ENCODE peak calls at places on chromosomes 2 and 18, in nine cellular contexts. B, N, W, O, C, A, T, P and I are unnamed samples.

GRCh38 chr18:525066-525797 is 24.7 kb upstream of the COLEC12 start:
- DNase-seq in B (no peak), N (no peak), W (no peak), O (no peak), C (no peak), A (no peak), T (no peak), P (no peak), I (no peak)

GRCh38 chr2:130245976-130246375 is 47.7 kb upstream of the TUBA3E start:
- DNase-seq in B (no peak), N (no peak), W (no peak), O (no peak), C (no peak), A (no peak), T (no peak), P (no peak), I (no peak)

GRCh38 chr2:99879481-99879880 is 262.9 kb downstream of the AFF3 start:
- DNase-seq in B (no peak), N (no peak), W (no peak), O (no peak), C (no peak), A (no peak), T (no peak), P (no peak), I (no peak)

GRCh38 chr2:126900646-126901319 is 2.1 kb downstream of the TEX51 start:
- DNase-seq in B (no peak), N (peak; percentile 4), W (no peak), O (no peak), C (no peak), A (no peak), T (no peak), P (no peak), I (no peak)

GRCh38 chr2:73917296-73917695 is 9.4 kb upstream of the DGUOK start:
- DNase-seq in B (no peak), N (no peak), W (no peak), O (no peak), C (no peak), A (no peak), T (no peak), P (no peak), I (no peak)

GRCh38 chr2:236955675-236956618 is 129.7 kb upstream of the COPS8 start:
- DNase-seq in B (no peak), N (no peak), W (peak; percentile 11), O (no peak), C (no peak), A (no peak), T (no peak), P (no peak), I (no peak)

GRCh38 chr2:71379086-71379485 is 47.5 kb downstream of the ZNF638 start:
- DNase-seq in B (no peak), N (no peak), W (no peak), O (no peak), C (no peak), A (no peak), T (no peak), P (no peak), I (no peak)

GRCh38 chr2:159051133-159051532 is 82.7 kb downstream of the TANC1 start:
- DNase-seq in B (no peak), N (no peak), W (no peak), O (no peak), C (no peak), A (no peak), T (no peak), P (no peak), I (no peak)

GRCh38 chr18:80103231-80103630 is 5.8 kb upstream of the ADNP2 start:
- DNase-seq in B (no peak), N (no peak), W (no peak), O (no peak), C (no peak), A (no peak), T (no peak), P (no peak), I (no peak)

GRCh38 chr2:9847140-9847539 is 3.9 kb downstream of the TAF1B start:
- DNase-seq in B (no peak), N (no peak), W (no peak), O (no peak), C (no peak), A (no peak), T (no peak), P (no peak), I (no peak)